ENCODE peak calls at places on chromosomes 3 and 15, in nine cellular contexts. K is NCI-H1092 treated with DMSO at 0.1 percent for 48 hours, S is nephron progenitor cell, Z is NCI-H774, Q is posterior cingulate gyrus, O is GM19239, G is HS-5, A is fibroblast of lung, P is astrocyte of the cerebellum. L is an unnamed sample.
A peak's percentile ranks its signal among the peaks of the same experiment; 100 is the strongest.

GRCh38 chr3:23672628-23673027 is 133.1 kb upstream of the UBE2E1 start:
- DNase-seq in K (no peak), S (no peak), Z (no peak), Q (no peak), O (no peak), G (no peak), A (no peak), P (no peak), L (no peak)

GRCh38 chr3:142904639-142905441 is 16.0 kb upstream of the PCOLCE2 start:
- DNase-seq in K (no peak), S (no peak), Z (no peak), Q (no peak), O (no peak), G (peak; percentile 16), A (peak; percentile 44), P (no peak), L (no peak)

GRCh38 chr3:50450135-50450911 is 53.1 kb downstream of the CACNA2D2 start:
- DNase-seq in K (peak; percentile 56), S (peak; percentile 65), Z (no peak), Q (peak; percentile 36), O (no peak), G (no peak), A (peak; percentile 77), P (peak; percentile 55), L (peak; percentile 37)

GRCh38 chr3:142641504-142641903 is 45.3 kb downstream of the PLS1 start:
- DNase-seq in K (no peak), S (no peak), Z (no peak), Q (no peak), O (no peak), G (no peak), A (no peak), P (no peak), L (no peak)

GRCh38 chr3:49841126-49841525 is 15.2 kb downstream of the TRAIP start:
- DNase-seq in K (no peak), S (peak; percentile 26), Z (no peak), Q (no peak), O (no peak), G (no peak), A (no peak), P (no peak), L (no peak)

GRCh38 chr3:31092748-31093607 is 198.5 kb upstream of the GADL1 start:
- DNase-seq in K (no peak), S (peak; percentile 7), Z (no peak), Q (no peak), O (no peak), G (no peak), A (no peak), P (no peak), L (no peak)

GRCh38 chr3:71130516-71131384 is 452.8 kb downstream of the FOXP1 start:
- DNase-seq in K (peak; percentile 84), S (peak; percentile 21), Z (no peak), Q (peak; percentile 25), O (peak; percentile 4), G (no peak), A (peak; percentile 90), P (peak; percentile 84), L (peak; percentile 86)

GRCh38 chr3:197023241-197023997 is 6.2 kb downstream of the MELTF start:
- DNase-seq in K (peak; percentile 87), S (no peak), Z (no peak), Q (peak; percentile 13), O (peak; percentile 65), G (no peak), A (no peak), P (no peak), L (peak; percentile 82)

GRCh38 chr3:44013967-44014366 is 227.7 kb upstream of the TOPAZ1 start:
- DNase-seq in K (no peak), S (no peak), Z (no peak), Q (no peak), O (no peak), G (no peak), A (no peak), P (no peak), L (no peak)

GRCh38 chr3:151770941-151771340 is 37.2 kb downstream of the AADACL2 start:
- DNase-seq in K (no peak), S (no peak), Z (no peak), Q (no peak), O (no peak), G (no peak), A (peak; percentile 51), P (peak; percentile 9), L (no peak)

GRCh38 chr3:158685151-158685550 is 12.7 kb upstream of the LXN start:
- DNase-seq in K (no peak), S (no peak), Z (no peak), Q (no peak), O (no peak), G (no peak), A (peak; percentile 58), P (no peak), L (no peak)

GRCh38 chr3:8663177-8664061 is 18.8 kb upstream of the SSUH2 start:
- DNase-seq in K (peak; percentile 19), S (peak; percentile 87), Z (peak; percentile 32), Q (peak; percentile 65), O (peak; percentile 29), G (peak; percentile 42), A (peak; percentile 62), P (peak; percentile 53), L (peak; percentile 50)

GRCh38 chr15:29309139-29309538 is 39.5 kb upstream of the NSMCE3 start:
- DNase-seq in K (no peak), S (no peak), Z (no peak), Q (no peak), O (no peak), G (no peak), A (no peak), P (no peak), L (no peak)

GRCh38 chr15:74137544-74137920 is 7.1 kb downstream of the ISLR2 start:
- DNase-seq in K (no peak), S (no peak), Z (no peak), Q (no peak), O (no peak), G (no peak), A (no peak), P (no peak), L (no peak)

GRCh38 chr15:90004671-90005070 is 3.5 kb downstream of the ZNF710 start:
- DNase-seq in K (no peak), S (no peak), Z (no peak), Q (no peak), O (no peak), G (peak; percentile 95), A (peak; percentile 97), P (peak; percentile 52), L (no peak)

GRCh38 chr15:70196314-70197291 is 98.9 kb upstream of the TLE3 start:
- DNase-seq in K (peak; percentile 76), S (peak; percentile 80), Z (no peak), Q (no peak), O (peak; percentile 71), G (no peak), A (peak; percentile 99), P (peak; percentile 95), L (peak; percentile 92)

GRCh38 chr3:194767430-194768207 is 81.9 kb downstream of the FAM43A start:
- DNase-seq in K (no peak), S (no peak), Z (no peak), Q (no peak), O (no peak), G (no peak), A (no peak), P (no peak), L (no peak)

GRCh38 chr15:25176616-25176923 is 221.8 kb downstream of the SNRPN start:
- DNase-seq in K (no peak), S (no peak), Z (no peak), Q (no peak), O (no peak), G (no peak), A (no peak), P (no peak), L (no peak)

GRCh38 chr3:45067486-45067885 is 41.4 kb downstream of the CLEC3B start:
- DNase-seq in K (no peak), S (no peak), Z (no peak), Q (no peak), O (no peak), G (no peak), A (no peak), P (no peak), L (no peak)

GRCh38 chr3:185696039-185696438 is 109.9 kb downstream of the SENP2 start:
- DNase-seq in K (no peak), S (no peak), Z (no peak), Q (no peak), O (no peak), G (no peak), A (no peak), P (no peak), L (no peak)

GRCh38 chr3:48296699-48297098 is 36.8 kb downstream of the SPINK8 start:
- DNase-seq in K (no peak), S (no peak), Z (no peak), Q (no peak), O (no peak), G (no peak), A (no peak), P (no peak), L (no peak)

GRCh38 chr3:71129611-71130515 is 453.7 kb downstream of the FOXP1 start:
- DNase-seq in K (peak; percentile 37), S (no peak), Z (no peak), Q (no peak), O (no peak), G (peak; percentile 33), A (peak; percentile 57), P (no peak), L (no peak)

GRCh38 chr3:142315083-142315482 is 89.7 kb upstream of the GK5 start:
- DNase-seq in K (no peak), S (no peak), Z (no peak), Q (no peak), O (no peak), G (peak; percentile 32), A (peak; percentile 78), P (peak; percentile 31), L (no peak)

GRCh38 chr15:38899300-38899699 is 334.7 kb upstream of the RASGRP1 start:
- DNase-seq in K (no peak), S (no peak), Z (no peak), Q (no peak), O (no peak), G (no peak), A (peak; percentile 64), P (no peak), L (no peak)

GRCh38 chr15:63420333-63420741 is 38.7 kb upstream of the CA12 start:
- DNase-seq in K (no peak), S (no peak), Z (no peak), Q (no peak), O (no peak), G (no peak), A (no peak), P (no peak), L (peak; percentile 8)

GRCh38 chr3:126527455-126528211 is 3.7 kb downstream of the CHST13 start:
- DNase-seq in K (no peak), S (no peak), Z (no peak), Q (no peak), O (no peak), G (no peak), A (no peak), P (no peak), L (no peak)